ENCODE peak calls at places on chromosomes 12 and 14, in ten cellular contexts. One of them, this sample, is unnamed. For H3K9me3, the result is how much of the 10 kb centered on the place peaks cover.

GRCh38 chr12:11756022-11756421 is 106.5 kb downstream of the ETV6 start:
- DNase-seq in OCI-LY7: no peak
- DNase-seq in thoracic aorta: no peak
- DNase-seq in pancreas: no peak
- DNase-seq in endothelial cell of umbilical vein: no peak
- DNase-seq in uterus: no peak
- DNase-seq in BE2C: no peak
- DNase-seq in mucosa of descending colon: no peak
- DNase-seq in HCT116: no peak
- DNase-seq in AG04450: no peak
- DNase-seq in this sample: no peak

GRCh38 chr12:128076188-128076587 is 190.8 kb upstream of the TMEM132C start:
- DNase-seq in thoracic aorta: no peak
- DNase-seq in pancreas: no peak
- DNase-seq in endothelial cell of umbilical vein: no peak
- DNase-seq in AG04450: no peak
- DNase-seq in BE2C: no peak
- DNase-seq in OCI-LY7: no peak
- DNase-seq in HCT116: no peak
- DNase-seq in mucosa of descending colon: no peak
- DNase-seq in uterus: no peak
- DNase-seq in this sample: no peak

GRCh38 chr12:9378430-9378835 is 170.2 kb upstream of the PZP start:
- DNase-seq in uterus: no peak
- DNase-seq in endothelial cell of umbilical vein: peak
- DNase-seq in mucosa of descending colon: no peak
- DNase-seq in HCT116: no peak
- DNase-seq in BE2C: peak
- DNase-seq in OCI-LY7: peak
- DNase-seq in AG04450: no peak
- DNase-seq in pancreas: no peak
- DNase-seq in thoracic aorta: no peak
- DNase-seq in this sample: peak

GRCh38 chr14:72451081-72451972 is 442.6 kb downstream of the DPF3 start:
- DNase-seq in AG04450: no peak
- DNase-seq in mucosa of descending colon: peak
- DNase-seq in pancreas: no peak
- DNase-seq in BE2C: peak
- DNase-seq in uterus: no peak
- DNase-seq in endothelial cell of umbilical vein: no peak
- DNase-seq in thoracic aorta: no peak
- DNase-seq in OCI-LY7: no peak
- DNase-seq in HCT116: no peak
- DNase-seq in this sample: no peak

GRCh38 chr14:103908580-103908979 is 19.7 kb upstream of the TDRD9 start:
- DNase-seq in uterus: no peak
- DNase-seq in mucosa of descending colon: no peak
- DNase-seq in thoracic aorta: no peak
- DNase-seq in OCI-LY7: no peak
- DNase-seq in endothelial cell of umbilical vein: no peak
- DNase-seq in pancreas: no peak
- DNase-seq in BE2C: no peak
- DNase-seq in HCT116: no peak
- DNase-seq in AG04450: no peak
- DNase-seq in this sample: no peak

GRCh38 chr14:89013098-89013504 is 188.7 kb downstream of the TTC8 start:
- DNase-seq in endothelial cell of umbilical vein: peak
- DNase-seq in AG04450: no peak
- DNase-seq in HCT116: peak
- DNase-seq in pancreas: peak
- DNase-seq in mucosa of descending colon: peak
- DNase-seq in thoracic aorta: no peak
- DNase-seq in BE2C: peak
- DNase-seq in OCI-LY7: peak
- DNase-seq in uterus: no peak
- DNase-seq in this sample: peak

GRCh38 chr14:67816326-67817009 is at the start of gene ZFYVE26:
- DNase-seq in mucosa of descending colon: peak
- DNase-seq in thoracic aorta: peak
- DNase-seq in HCT116: peak
- DNase-seq in AG04450: peak
- DNase-seq in uterus: peak
- DNase-seq in pancreas: peak
- DNase-seq in BE2C: peak
- DNase-seq in OCI-LY7: peak
- DNase-seq in endothelial cell of umbilical vein: peak
- DNase-seq in this sample: peak

GRCh38 chr12:49220972-49221371 is 32.1 kb upstream of the TUBA1A start:
- DNase-seq in AG04450: no peak
- DNase-seq in endothelial cell of umbilical vein: no peak
- DNase-seq in HCT116: no peak
- DNase-seq in thoracic aorta: no peak
- DNase-seq in BE2C: no peak
- DNase-seq in OCI-LY7: no peak
- DNase-seq in pancreas: no peak
- DNase-seq in uterus: no peak
- DNase-seq in mucosa of descending colon: no peak
- DNase-seq in this sample: no peak

GRCh38 chr12:94779520-94779919 is 129.2 kb upstream of the TMCC3 start:
- DNase-seq in thoracic aorta: no peak
- DNase-seq in BE2C: no peak
- DNase-seq in endothelial cell of umbilical vein: peak
- DNase-seq in mucosa of descending colon: no peak
- DNase-seq in pancreas: no peak
- DNase-seq in AG04450: no peak
- DNase-seq in HCT116: no peak
- DNase-seq in uterus: no peak
- DNase-seq in OCI-LY7: no peak
- DNase-seq in this sample: no peak

GRCh38 chr12:79448816-79449215 is 241.9 kb downstream of the PAWR start:
- DNase-seq in thoracic aorta: no peak
- DNase-seq in HCT116: no peak
- DNase-seq in pancreas: no peak
- DNase-seq in AG04450: no peak
- DNase-seq in BE2C: no peak
- DNase-seq in OCI-LY7: no peak
- DNase-seq in uterus: no peak
- DNase-seq in mucosa of descending colon: peak
- DNase-seq in endothelial cell of umbilical vein: no peak
- DNase-seq in this sample: no peak
- TF ChIP-seq CTCF in thoracic aorta: no peak
- TF ChIP-seq CTCF in HCT116: no peak
- TF ChIP-seq CTCF in pancreas: no peak
- TF ChIP-seq CTCF in AG04450: no peak
- TF ChIP-seq CTCF in BE2C: no peak
- TF ChIP-seq CTCF in OCI-LY7: no peak
- TF ChIP-seq CTCF in uterus: no peak
- TF ChIP-seq CTCF in mucosa of descending colon: no peak
- TF ChIP-seq CTCF in endothelial cell of umbilical vein: no peak
- TF ChIP-seq CTCF in this sample: no peak

DNA sequence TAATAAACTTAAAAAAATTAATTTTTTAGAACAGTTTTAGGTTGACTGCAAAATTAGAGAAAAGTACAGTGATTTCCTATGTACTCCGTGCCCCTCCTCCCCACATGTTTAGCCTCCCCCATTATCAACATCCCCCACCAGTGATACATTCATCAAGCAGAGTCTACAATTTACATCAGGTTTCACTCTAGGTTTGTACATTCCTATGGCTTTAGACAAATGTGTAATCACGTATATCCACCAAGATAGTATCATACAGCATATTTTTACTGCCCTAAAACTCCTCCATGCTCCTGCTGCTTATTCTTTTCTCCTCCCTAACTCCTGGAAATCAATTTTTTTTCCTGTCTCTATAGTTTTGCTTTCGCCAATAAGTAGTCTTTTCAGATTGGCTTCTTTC is 438.7 kb downstream of the LRFN5 start:
- DNase-seq in pancreas: no peak
- DNase-seq in thoracic aorta: no peak
- DNase-seq in OCI-LY7: no peak
- DNase-seq in AG04450: no peak
- DNase-seq in uterus: no peak
- DNase-seq in BE2C: no peak
- DNase-seq in HCT116: no peak
- DNase-seq in endothelial cell of umbilical vein: no peak
- DNase-seq in mucosa of descending colon: no peak
- DNase-seq in this sample: no peak
- H3K9me3 ChIP-seq in pancreas: under half
- H3K9me3 ChIP-seq in thoracic aorta: under half
- H3K9me3 ChIP-seq in OCI-LY7: under half
- H3K9me3 ChIP-seq in AG04450: under half
- H3K9me3 ChIP-seq in uterus: under half
- H3K9me3 ChIP-seq in BE2C: under half
- H3K9me3 ChIP-seq in HCT116: under half
- H3K9me3 ChIP-seq in endothelial cell of umbilical vein: under half
- H3K9me3 ChIP-seq in mucosa of descending colon: under half
- H3K9me3 ChIP-seq in this sample: under half

GRCh38 chr12:31756977-31757420 is 28.2 kb upstream of the AMN1 start:
- DNase-seq in OCI-LY7: no peak
- DNase-seq in AG04450: no peak
- DNase-seq in pancreas: no peak
- DNase-seq in BE2C: no peak
- DNase-seq in endothelial cell of umbilical vein: peak
- DNase-seq in thoracic aorta: no peak
- DNase-seq in HCT116: peak
- DNase-seq in mucosa of descending colon: no peak
- DNase-seq in uterus: no peak
- DNase-seq in this sample: no peak

GRCh38 chr12:31749024-31749704 is 20.3 kb upstream of the AMN1 start:
- DNase-seq in BE2C: no peak
- DNase-seq in HCT116: peak
- DNase-seq in OCI-LY7: peak
- DNase-seq in thoracic aorta: no peak
- DNase-seq in uterus: peak
- DNase-seq in endothelial cell of umbilical vein: peak
- DNase-seq in mucosa of descending colon: peak
- DNase-seq in AG04450: peak
- DNase-seq in pancreas: peak
- DNase-seq in this sample: no peak

GRCh38 chr12:31750747-31751039 is 21.9 kb upstream of the AMN1 start:
- DNase-seq in HCT116: no peak
- DNase-seq in mucosa of descending colon: no peak
- DNase-seq in BE2C: no peak
- DNase-seq in pancreas: no peak
- DNase-seq in endothelial cell of umbilical vein: no peak
- DNase-seq in AG04450: no peak
- DNase-seq in OCI-LY7: no peak
- DNase-seq in uterus: no peak
- DNase-seq in thoracic aorta: no peak
- DNase-seq in this sample: no peak

DNA sequence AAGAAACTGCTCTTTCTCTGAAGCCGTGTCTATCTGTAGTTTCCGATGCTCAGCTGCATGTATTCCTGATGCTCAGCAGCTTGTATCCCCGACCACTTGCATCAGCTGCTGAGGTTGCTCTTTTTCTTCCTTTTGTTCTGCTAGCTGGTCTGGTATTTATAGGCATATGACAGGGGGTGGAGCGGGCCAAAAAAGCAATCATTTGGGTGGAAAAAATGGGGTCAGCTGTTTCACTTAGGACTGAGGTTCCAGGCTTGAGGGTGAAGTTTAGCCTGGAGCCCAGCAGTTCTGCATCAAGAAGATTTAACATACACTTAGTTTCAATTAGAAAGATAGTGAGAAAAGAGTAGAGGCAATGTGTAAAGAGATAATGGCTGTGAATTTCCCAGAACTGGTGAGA is 23.6 kb upstream of the AMN1 start:
- DNase-seq in mucosa of descending colon: no peak
- DNase-seq in OCI-LY7: peak
- DNase-seq in thoracic aorta: no peak
- DNase-seq in HCT116: no peak
- DNase-seq in BE2C: no peak
- DNase-seq in endothelial cell of umbilical vein: no peak
- DNase-seq in pancreas: no peak
- DNase-seq in AG04450: no peak
- DNase-seq in uterus: no peak
- DNase-seq in this sample: no peak
- H3K4me3 ChIP-seq in mucosa of descending colon: no peak
- H3K4me3 ChIP-seq in OCI-LY7: peak
- H3K4me3 ChIP-seq in thoracic aorta: no peak
- H3K4me3 ChIP-seq in HCT116: no peak
- H3K4me3 ChIP-seq in BE2C: no peak
- H3K4me3 ChIP-seq in endothelial cell of umbilical vein: no peak
- H3K4me3 ChIP-seq in pancreas: no peak
- H3K4me3 ChIP-seq in AG04450: no peak
- H3K4me3 ChIP-seq in uterus: no peak
- H3K4me3 ChIP-seq in this sample: no peak

GRCh38 chr14:75711134-75711795 is 50.2 kb downstream of the TTLL5 start:
- DNase-seq in uterus: peak
- DNase-seq in mucosa of descending colon: no peak
- DNase-seq in HCT116: peak
- DNase-seq in thoracic aorta: no peak
- DNase-seq in endothelial cell of umbilical vein: peak
- DNase-seq in pancreas: peak
- DNase-seq in AG04450: peak
- DNase-seq in OCI-LY7: peak
- DNase-seq in BE2C: peak
- DNase-seq in this sample: peak
- TF ChIP-seq CTCF in uterus: peak
- TF ChIP-seq CTCF in mucosa of descending colon: no peak
- TF ChIP-seq CTCF in HCT116: peak
- TF ChIP-seq CTCF in thoracic aorta: peak
- TF ChIP-seq CTCF in endothelial cell of umbilical vein: peak
- TF ChIP-seq CTCF in pancreas: peak
- TF ChIP-seq CTCF in AG04450: peak
- TF ChIP-seq CTCF in OCI-LY7: peak
- TF ChIP-seq CTCF in BE2C: peak
- TF ChIP-seq CTCF in this sample: peak

DNA sequence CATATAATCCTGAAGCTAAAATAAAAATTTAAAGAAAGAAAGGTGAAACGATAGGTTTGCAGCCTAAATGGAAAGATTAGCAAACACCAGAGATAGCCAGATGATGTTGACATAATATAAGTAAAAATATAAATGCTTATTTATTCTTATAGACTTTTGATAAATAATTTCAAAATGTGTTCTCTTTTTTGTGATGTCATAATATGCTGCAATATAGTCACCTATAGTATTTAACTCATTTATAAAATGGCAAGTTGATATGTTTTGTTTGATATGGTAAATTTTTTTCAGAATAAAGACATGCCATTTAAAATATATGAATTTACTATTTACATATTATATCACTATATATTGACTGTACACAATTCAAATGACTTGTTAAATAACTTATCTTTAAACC is 813.4 kb downstream of the LRFN5 start:
- DNase-seq in pancreas: no peak
- DNase-seq in thoracic aorta: no peak
- DNase-seq in HCT116: no peak
- DNase-seq in OCI-LY7: no peak
- DNase-seq in mucosa of descending colon: no peak
- DNase-seq in AG04450: no peak
- DNase-seq in BE2C: no peak
- DNase-seq in uterus: no peak
- DNase-seq in endothelial cell of umbilical vein: no peak
- DNase-seq in this sample: no peak
- H3K9me3 ChIP-seq in pancreas: under half
- H3K9me3 ChIP-seq in thoracic aorta: under half
- H3K9me3 ChIP-seq in HCT116: under half
- H3K9me3 ChIP-seq in OCI-LY7: under half
- H3K9me3 ChIP-seq in mucosa of descending colon: under half
- H3K9me3 ChIP-seq in AG04450: under half
- H3K9me3 ChIP-seq in BE2C: under half
- H3K9me3 ChIP-seq in uterus: under half
- H3K9me3 ChIP-seq in endothelial cell of umbilical vein: under half
- H3K9me3 ChIP-seq in this sample: under half

This sample was measured in cardiac muscle cell.